ENCODE peak calls at places on chromosomes 3 and 15, in nine cellular contexts. Z, A, E, Y, O, P, U, W and M are unnamed samples.

GRCh38 chr3:187006884-187007630 is 76.7 kb downstream of the ST6GAL1 start:
- DNase-seq in Y (peak; percentile 52), Z (no peak), P (no peak), E (no peak), W (no peak), O (no peak), A (no peak), U (no peak), M (no peak)

GRCh38 chr3:55486101-55486856 is 827 bp downstream of the WNT5A start:
- DNase-seq in Z (no peak), Y (peak; percentile 79), U (peak; percentile 94), O (peak; percentile 98), P (peak; percentile 82), E (peak; percentile 63), A (no peak), W (peak; percentile 67), M (peak; percentile 82)

GRCh38 chr3:148106062-148106461 is 591.6 kb upstream of the AGTR1 start:
- DNase-seq in O (no peak), Y (no peak), E (no peak), U (no peak), P (no peak), A (no peak), Z (no peak), W (no peak), M (no peak)

GRCh38 chr3:196697270-196697669 is 14.8 kb downstream of the CEP19 start:
- DNase-seq in O (no peak), E (no peak), U (no peak), Z (no peak), Y (no peak), A (no peak), W (no peak), P (no peak), M (no peak)

GRCh38 chr3:18988619-18989229 is 159.6 kb upstream of the KCNH8 start:
- DNase-seq in A (no peak), E (no peak), Y (no peak), Z (no peak), P (no peak), O (no peak), W (peak; percentile 26), U (peak; percentile 42), M (no peak)

GRCh38 chr15:67108122-67108871 is 42.9 kb downstream of the SMAD3 start:
- DNase-seq in E (no peak), P (no peak), U (no peak), O (no peak), A (no peak), Z (no peak), Y (no peak), W (peak; percentile 59), M (no peak)

GRCh38 chr3:69823710-69824109 is 84.4 kb downstream of the MITF start:
- DNase-seq in W (peak; percentile 54), A (no peak), U (no peak), E (no peak), O (no peak), Z (no peak), Y (peak; percentile 53), P (no peak), M (no peak)

GRCh38 chr3:151327571-151328198 is 1.7 kb downstream of the P2RY13 start:
- DNase-seq in Y (peak; percentile 34), O (peak; percentile 30), P (no peak), U (peak; percentile 24), A (no peak), Z (no peak), E (no peak), W (peak; percentile 64), M (no peak)

GRCh38 chr3:8732413-8732812 is 1.2 kb upstream of the CAV3 start:
- DNase-seq in A (no peak), O (peak; percentile 65), Y (no peak), U (no peak), W (no peak), Z (no peak), P (no peak), E (no peak), M (no peak)

GRCh38 chr15:60091150-60091549 is 87.0 kb downstream of the FOXB1 start:
- DNase-seq in Y (peak; percentile 83), O (peak; percentile 89), P (peak; percentile 9), Z (no peak), E (peak; percentile 76), A (no peak), W (peak; percentile 92), U (no peak), M (no peak)

GRCh38 chr15:60093273-60094067 is 89.4 kb downstream of the FOXB1 start:
- DNase-seq in O (no peak), W (peak; percentile 17), U (no peak), A (no peak), Y (no peak), P (peak; percentile 57), Z (no peak), E (peak; percentile 69), M (no peak)

GRCh38 chr15:60086676-60087446 is 82.8 kb downstream of the FOXB1 start:
- DNase-seq in P (no peak), A (no peak), O (no peak), Z (no peak), W (no peak), E (no peak), U (no peak), Y (no peak), M (no peak)

GRCh38 chr15:60087561-60087960 is 83.5 kb downstream of the FOXB1 start:
- DNase-seq in O (peak; percentile 39), U (no peak), Y (no peak), W (peak; percentile 23), P (no peak), Z (no peak), E (no peak), A (no peak), M (no peak)

DNA sequence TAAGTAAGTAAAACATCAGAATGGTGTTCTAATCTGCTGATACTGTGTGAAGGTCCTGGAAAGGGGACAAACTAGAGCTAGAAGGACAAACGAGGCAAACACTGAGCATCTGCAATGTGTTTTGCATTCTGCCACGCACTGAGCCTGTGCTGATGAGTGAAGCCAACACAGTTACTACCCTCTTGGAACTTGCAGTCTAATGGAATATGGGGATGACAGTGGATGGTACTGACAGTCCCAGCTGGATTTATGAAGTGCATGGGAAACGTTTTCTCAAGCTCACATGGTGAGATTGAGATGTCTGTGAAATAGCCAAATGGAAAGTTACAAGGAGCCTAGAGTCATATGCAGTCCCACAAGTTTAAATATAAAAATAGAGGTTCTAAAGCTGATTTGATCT is 86.6 kb downstream of the FOXB1 start:
- DNase-seq in A (no peak), U (no peak), W (no peak), Z (no peak), O (peak; percentile 26), E (no peak), Y (no peak), P (no peak), M (no peak)
- H3K27ac ChIP-seq in A (no peak overlapping the region), U (no peak overlapping the region), W (peak overlapping the region; percentile 58), Z (no peak overlapping the region), O (peak overlapping the region; percentile 44), E (no peak overlapping the region), Y (no peak overlapping the region), P (no peak overlapping the region), M (no peak overlapping the region)

GRCh38 chr15:43360821-43361220 is 10.0 kb downstream of the ZSCAN29 start:
- DNase-seq in E (no peak), U (no peak), W (no peak), Y (no peak), P (no peak), Z (no peak), O (no peak), A (no peak), M (no peak)

DNA sequence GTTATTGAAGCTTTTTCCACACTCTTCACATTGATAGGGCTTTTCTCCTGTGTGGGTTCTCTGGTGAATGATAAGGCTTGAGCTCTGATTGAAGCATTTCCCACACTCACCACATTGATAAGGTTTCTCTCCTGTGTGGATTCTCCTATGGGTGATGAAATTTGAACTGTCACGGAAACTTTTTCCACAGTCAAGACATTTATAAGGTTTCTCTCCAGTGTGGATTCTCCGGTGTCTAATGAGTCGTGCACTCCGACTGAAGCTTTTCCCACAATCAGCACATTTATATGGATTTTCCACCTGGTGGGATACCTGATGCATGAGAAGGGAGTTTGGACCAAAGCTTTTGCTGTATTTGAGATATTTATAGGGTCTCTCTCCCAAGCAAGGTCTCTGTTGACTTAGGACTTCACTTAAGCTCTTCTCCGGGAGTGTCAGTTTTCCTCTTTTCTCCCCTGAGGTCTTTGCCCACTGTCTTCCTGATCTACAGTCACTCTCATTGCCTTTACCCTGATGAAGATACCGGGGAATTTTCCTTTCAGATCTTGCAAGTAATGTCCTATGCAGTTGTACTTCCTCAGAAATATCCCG is 9.4 kb downstream of the ZSCAN29 start:
- DNase-seq in Z (no peak), E (no peak), Y (no peak), U (no peak), O (no peak), P (no peak), W (peak; percentile 19), A (no peak), M (no peak)
- H3K9me3 ChIP-seq in Z (peaks cover 23% of the 10 kb centered on the region), E (peaks cover 80% of the 10 kb centered on the region), Y (peaks cover 58% of the 10 kb centered on the region), U (peaks cover 9% of the 10 kb centered on the region), O (peaks cover 40% of the 10 kb centered on the region), P (peaks cover 5% of the 10 kb centered on the region), W (peaks cover 5% of the 10 kb centered on the region), A (no peaks in the 10 kb centered on the region), M (no peaks in the 10 kb centered on the region)

GRCh38 chr3:192611411-192611810 is 115.9 kb downstream of the FGF12 start:
- DNase-seq in E (no peak), O (no peak), W (no peak), Z (no peak), A (no peak), Y (no peak), U (no peak), P (no peak), M (no peak)
- H3K4me3 ChIP-seq in E (no peak overlapping the region), O (no peak overlapping the region), W (no peak overlapping the region), Z (no peak overlapping the region), A (no peak overlapping the region), Y (no peak overlapping the region), U (no peak overlapping the region), P (no peak overlapping the region), M (no peak overlapping the region)

GRCh38 chr3:33054100-33055097 is 42.5 kb downstream of the GLB1 start:
- DNase-seq in Z (no peak), U (no peak), P (no peak), O (peak; percentile 39), A (no peak), W (no peak), Y (no peak), E (no peak), M (no peak)
- H3K27ac ChIP-seq in Z (no peak overlapping the region), U (no peak overlapping the region), P (no peak overlapping the region), O (no peak overlapping the region), A (no peak overlapping the region), W (no peak overlapping the region), Y (no peak overlapping the region), E (peak overlapping the region; percentile 35), M (no peak overlapping the region)